ENCODE peak calls at places on chromosomes 16 and 17, in nine cellular contexts. P, M, W, G, B, Y, H, U and O are unnamed samples.
A peak's percentile ranks its signal among the peaks of the same experiment; 100 is the strongest.

GRCh38 chr17:77644981-77645380 is 313.5 kb upstream of the TNRC6C start:
- DNase-seq in U (no peak), M (no peak), Y (peak; percentile 43), P (no peak), H (peak; percentile 26), B (no peak), W (no peak), G (peak; percentile 66), O (no peak)

GRCh38 chr17:3802461-3803307 is 1.7 kb upstream of the ITGAE start:
- DNase-seq in M (peak; percentile 72), P (no peak), U (no peak), Y (no peak), B (peak; percentile 90), W (no peak), H (no peak), G (no peak), O (no peak)

GRCh38 chr16:48271728-48272127 is 24.4 kb upstream of the ABCC11 start:
- DNase-seq in H (no peak), P (no peak), Y (no peak), G (no peak), M (peak; percentile 5), W (no peak), B (no peak), U (no peak), O (no peak)

GRCh38 chr16:67939507-67940435 is 3.1 kb upstream of the PSMB10 start:
- DNase-seq in M (no peak), W (no peak), Y (peak; percentile 37), P (no peak), U (no peak), B (no peak), H (peak; percentile 9), G (peak; percentile 68), O (no peak)

GRCh38 chr16:80158766-80159165 is 382.0 kb upstream of the DYNLRB2 start:
- DNase-seq in G (no peak), B (peak; percentile 66), W (no peak), P (no peak), H (no peak), M (peak; percentile 67), Y (no peak), U (no peak), O (no peak)

GRCh38 chr16:1398826-1399581 is 15.5 kb downstream of the UNKL start:
- DNase-seq in M (no peak), G (no peak), P (no peak), Y (no peak), B (no peak), U (no peak), H (no peak), W (no peak), O (no peak)

GRCh38 chr17:80203448-80204092 is 16.6 kb downstream of the SGSH start:
- DNase-seq in G (no peak), U (no peak), W (no peak), H (no peak), M (no peak), P (no peak), Y (no peak), B (no peak), O (no peak)

GRCh38 chr16:15658149-15658548 is 8.1 kb downstream of the NDE1 start:
- DNase-seq in U (no peak), M (no peak), G (no peak), P (no peak), W (no peak), B (no peak), Y (no peak), H (no peak), O (no peak)

GRCh38 chr17:65953316-65954147 is 238.4 kb downstream of the CEP112 start:
- DNase-seq in W (no peak), P (no peak), G (no peak), M (no peak), B (no peak), Y (no peak), U (no peak), H (no peak), O (no peak)

GRCh38 chr16:30367349-30368009 is 2.8 kb downstream of the TBC1D10B start:
- DNase-seq in P (no peak), M (no peak), B (no peak), Y (no peak), U (no peak), G (no peak), H (no peak), W (no peak), O (no peak)

GRCh38 chr17:76408037-76408849 is 23.8 kb downstream of the SPHK1 start:
- DNase-seq in H (peak; percentile 65), P (peak; percentile 24), B (peak; percentile 40), U (peak; percentile 53), M (peak; percentile 70), Y (peak; percentile 68), W (no peak), G (peak; percentile 81), O (peak; percentile 80)

GRCh38 chr16:35599429-35600165 is 2140.2 kb downstream of the TP53TG3F start:
- DNase-seq in G (no peak), P (no peak), B (no peak), U (no peak), Y (no peak), H (no peak), M (no peak), W (no peak), O (no peak)

GRCh38 chr17:52064791-52065211 is 93.7 kb downstream of the CA10 start:
- DNase-seq in H (no peak), B (peak; percentile 36), M (no peak), P (no peak), U (no peak), Y (no peak), W (no peak), G (no peak), O (no peak)

GRCh38 chr16:66240996-66241395 is 125.5 kb upstream of the CDH5 start:
- DNase-seq in G (no peak), Y (no peak), M (no peak), W (no peak), U (no peak), H (no peak), B (no peak), P (no peak), O (no peak)

GRCh38 chr16:55257971-55258613 is 65.9 kb upstream of the IRX6 start:
- DNase-seq in G (peak; percentile 77), H (no peak), P (no peak), M (peak; percentile 82), Y (no peak), B (peak; percentile 50), W (peak; percentile 9), U (peak; percentile 70), O (peak; percentile 23)

GRCh38 chr16:69934751-69935150 is 16.4 kb upstream of the CLEC18A start:
- DNase-seq in P (no peak), U (no peak), W (no peak), G (no peak), B (no peak), Y (no peak), H (no peak), M (no peak), O (no peak)

GRCh38 chr16:85360323-85361277 is 248.3 kb upstream of the CIBAR2 start:
- DNase-seq in H (no peak), Y (no peak), P (no peak), W (peak; percentile 94), M (no peak), B (no peak), G (no peak), U (no peak), O (peak; percentile 95)

GRCh38 chr17:73192894-73193701 is at the start of gene COG1:
- DNase-seq in P (peak; percentile 74), H (peak; percentile 76), W (peak; percentile 67), B (peak; percentile 76), M (peak; percentile 98), Y (peak; percentile 78), G (peak; percentile 90), U (peak; percentile 69), O (peak; percentile 98)

GRCh38 chr17:54257440-54257839 is 434.7 kb downstream of the KIF2B start:
- DNase-seq in W (no peak), U (no peak), G (no peak), Y (no peak), P (no peak), B (no peak), M (no peak), H (no peak), O (no peak)

GRCh38 chr17:47742319-47743181 is 9.5 kb downstream of the TBX21 start:
- DNase-seq in G (peak; percentile 64), H (peak; percentile 36), M (no peak), W (no peak), B (no peak), P (peak; percentile 5), Y (peak; percentile 55), U (peak; percentile 57), O (peak; percentile 58)

GRCh38 chr17:72353502-72353901 is 232.7 kb downstream of the SOX9 start:
- DNase-seq in U (no peak), P (no peak), B (no peak), H (no peak), M (no peak), G (no peak), W (no peak), Y (no peak), O (peak; percentile 49)

GRCh38 chr17:34843682-34844081 is 117.6 kb downstream of the CCT6B start:
- DNase-seq in M (no peak), Y (no peak), W (no peak), H (no peak), U (no peak), B (no peak), G (no peak), P (no peak), O (no peak)

GRCh38 chr17:43171761-43172487 is 910 bp downstream of the NBR1 start:
- DNase-seq in B (peak; percentile 93), Y (no peak), H (no peak), W (peak; percentile 40), U (no peak), G (peak; percentile 45), M (peak; percentile 64), P (no peak), O (peak; percentile 66)

GRCh38 chr16:90019543-90020259 is 445 bp upstream of the DBNDD1 start:
- DNase-seq in B (peak; percentile 69), Y (peak; percentile 26), P (no peak), W (no peak), G (peak; percentile 60), U (no peak), H (peak; percentile 38), M (peak; percentile 73), O (peak; percentile 87)

GRCh38 chr17:16215965-16216316 is 607 bp upstream of the NCOR1 start:
- DNase-seq in U (no peak), M (no peak), B (peak; percentile 68), G (peak; percentile 63), H (peak; percentile 5), P (no peak), W (no peak), Y (no peak), O (peak; percentile 73)

GRCh38 chr16:11462036-11462435 is 116.8 kb downstream of the RMI2 start:
- DNase-seq in P (no peak), B (no peak), G (no peak), M (no peak), U (no peak), H (no peak), W (no peak), Y (no peak), O (no peak)

GRCh38 chr16:88066234-88066633 is 115.0 kb downstream of the BANP start:
- DNase-seq in Y (no peak), B (no peak), W (no peak), M (no peak), G (no peak), P (no peak), U (no peak), H (no peak), O (no peak)

GRCh38 chr16:16096161-16096857 is 127.0 kb downstream of the ABCC6 start:
- DNase-seq in Y (no peak), M (peak; percentile 68), W (no peak), G (no peak), P (no peak), H (no peak), U (no peak), B (peak; percentile 38), O (peak; percentile 12)

GRCh38 chr16:66523861-66524354 is 26.0 kb downstream of the TK2 start:
- DNase-seq in W (no peak), P (no peak), B (no peak), H (peak; percentile 20), U (no peak), M (no peak), Y (peak; percentile 53), G (no peak), O (no peak)

GRCh38 chr17:52982331-52982730 is 823.8 kb upstream of the CA10 start:
- DNase-seq in H (no peak), M (no peak), W (no peak), U (no peak), P (no peak), Y (no peak), G (no peak), B (no peak), O (no peak)

GRCh38 chr17:55705847-55706246 is 16.8 kb downstream of the TMEM100 start:
- DNase-seq in U (no peak), H (no peak), Y (no peak), P (no peak), M (no peak), G (no peak), B (no peak), W (no peak), O (peak; percentile 68)